ENCODE peak calls at places on chromosomes 13 and 19, in six cellular contexts. Z, V, U, B, F and J are unnamed samples.

GRCh38 chr19:16624236-16624635 is 3.8 kb downstream of the MED26 start:
- ATAC-seq in B (no peak), F (no peak), U (no peak), Z (no peak), V (no peak), J (no peak)

GRCh38 chr19:30719189-30719990 is 347.2 kb downstream of the ZNF536 start:
- ATAC-seq in V (no peak), Z (no peak), F (no peak), B (peak), U (peak), J (peak)

GRCh38 chr19:5110546-5110945 is 141.6 kb downstream of the KDM4B start:
- ATAC-seq in U (no peak), B (no peak), Z (no peak), F (no peak), V (no peak), J (no peak)

GRCh38 chr13:94558721-94559120 is 37.2 kb downstream of the TGDS start:
- ATAC-seq in V (peak), Z (no peak), B (no peak), F (no peak), U (no peak), J (no peak)

GRCh38 chr19:18049390-18049789 is 37.3 kb downstream of the IL12RB1 start:
- ATAC-seq in V (no peak), U (peak), F (no peak), Z (no peak), B (peak), J (peak)

GRCh38 chr19:56162258-56162657 is 13.6 kb upstream of the GALP start:
- ATAC-seq in B (no peak), V (no peak), F (peak), Z (no peak), U (no peak), J (no peak)

GRCh38 chr19:51702103-51702753 is 9.1 kb downstream of the SPACA6 start:
- ATAC-seq in B (peak), V (no peak), Z (peak), F (no peak), U (peak), J (peak)

GRCh38 chr19:35546532-35546931 is 1.1 kb downstream of the TMEM147 start:
- ATAC-seq in B (no peak), V (no peak), Z (no peak), F (no peak), U (no peak), J (no peak)

GRCh38 chr13:70571221-70571620 is 463.0 kb upstream of the KLHL1 start:
- ATAC-seq in Z (no peak), V (no peak), F (no peak), U (no peak), B (no peak), J (no peak)

GRCh38 chr19:41319500-41320184 is 9.7 kb downstream of the CCDC97 start:
- ATAC-seq in B (no peak), V (no peak), Z (no peak), U (no peak), F (no peak), J (no peak)